ENCODE peak calls at places on chromosomes 11 and 22, in ten cellular contexts. G, D, Z, T, S, A, B, W, V and L are unnamed samples.

GRCh38 chr11:122487669-122488068 is 167.9 kb upstream of the UBASH3B start:
- DNase-seq in W (no peak), B (no peak), G (no peak), V (no peak), Z (no peak), D (no peak), S (no peak), A (no peak), T (no peak), L (no peak)

GRCh38 chr11:31582697-31583096 is 73.1 kb downstream of the ELP4 start:
- DNase-seq in V (no peak), D (no peak), B (no peak), T (no peak), W (no peak), Z (no peak), A (no peak), S (no peak), G (no peak), L (no peak)

GRCh38 chr11:32173435-32173834 is 82.6 kb downstream of the RCN1 start:
- DNase-seq in W (peak), V (peak), B (no peak), Z (no peak), D (peak), T (peak), S (peak), A (peak), G (peak), L (peak)

GRCh38 chr11:37394236-37394870 is 796.3 kb upstream of the RAG2 start:
- DNase-seq in W (peak), V (no peak), T (no peak), B (no peak), S (no peak), Z (no peak), D (peak), G (no peak), A (no peak), L (no peak)

GRCh38 chr11:48064306-48064705 is 83.9 kb downstream of the PTPRJ start:
- DNase-seq in Z (no peak), B (no peak), T (peak), G (peak), S (no peak), V (no peak), W (peak), D (no peak), A (no peak), L (no peak)

GRCh38 chr11:46159694-46160093 is 38.4 kb upstream of the PHF21A start:
- DNase-seq in W (no peak), D (no peak), Z (no peak), S (peak), T (no peak), B (no peak), A (no peak), G (no peak), V (no peak), L (no peak)

GRCh38 chr11:122099345-122100045 is 16.5 kb downstream of the BLID start:
- DNase-seq in D (no peak), Z (no peak), S (no peak), B (no peak), G (no peak), W (peak), V (no peak), T (peak), A (no peak), L (no peak)

GRCh38 chr11:1344056-1344635 is 34.7 kb upstream of the TOLLIP start:
- DNase-seq in G (no peak), W (no peak), D (no peak), B (no peak), Z (no peak), T (no peak), A (no peak), S (no peak), V (no peak), L (no peak)

GRCh38 chr11:106482920-106483761 is 405.7 kb downstream of the AASDHPPT start:
- DNase-seq in Z (no peak), V (no peak), T (peak), D (no peak), A (no peak), W (peak), G (peak), B (no peak), S (peak), L (no peak)

GRCh38 chr22:35839811-35840739 is 122.4 kb downstream of the APOL5 start:
- DNase-seq in Z (no peak), T (peak), D (peak), V (peak), S (peak), B (peak), A (peak), G (peak), W (peak), L (no peak)

GRCh38 chr11:105109855-105110750 is 29.5 kb downstream of the CARD18 start:
- DNase-seq in B (no peak), G (no peak), T (peak), S (no peak), D (no peak), W (peak), A (no peak), Z (no peak), V (no peak), L (no peak)

GRCh38 chr11:19441752-19442553 is 201.2 kb upstream of the E2F8 start:
- DNase-seq in T (peak), V (peak), S (peak), W (peak), Z (no peak), A (no peak), G (peak), B (no peak), D (peak), L (no peak)

GRCh38 chr11:746289-747175 is 732 bp upstream of the TALDO1 start:
- DNase-seq in D (peak), W (no peak), V (no peak), S (no peak), A (no peak), Z (peak), T (peak), B (no peak), G (no peak), L (no peak)

GRCh38 chr22:26339755-26340154 is 89.3 kb upstream of the ASPHD2 start:
- DNase-seq in A (no peak), D (no peak), Z (no peak), V (no peak), T (no peak), W (no peak), B (no peak), S (no peak), G (no peak), L (no peak)

GRCh38 chr22:30922151-30922611 is 46.4 kb downstream of the MORC2 start:
- DNase-seq in V (no peak), W (peak), D (no peak), T (peak), G (no peak), Z (peak), S (no peak), A (peak), B (no peak), L (no peak)

GRCh38 chr11:61195710-61196109 is 7.6 kb upstream of the PGA3 start:
- DNase-seq in A (no peak), G (no peak), D (no peak), W (no peak), B (no peak), V (no peak), Z (no peak), S (no peak), T (no peak), L (no peak)

GRCh38 chr22:33188316-33188715 is 130.1 kb upstream of the SYN3 start:
- DNase-seq in V (no peak), S (no peak), A (no peak), Z (no peak), D (peak), B (no peak), G (no peak), W (no peak), T (no peak), L (no peak)

GRCh38 chr11:19091366-19091765 is 25.6 kb upstream of the ZDHHC13 start:
- DNase-seq in Z (no peak), A (no peak), W (no peak), G (no peak), S (no peak), B (no peak), V (no peak), T (no peak), D (no peak), L (no peak)

GRCh38 chr11:30990625-30991348 is 378.8 kb downstream of the DCDC1 start:
- DNase-seq in T (no peak), Z (no peak), G (no peak), W (no peak), S (no peak), A (no peak), D (no peak), V (peak), B (no peak), L (no peak)

GRCh38 chr11:23932485-23932898 is 564.4 kb upstream of the LUZP2 start:
- DNase-seq in A (no peak), W (peak), Z (no peak), G (no peak), B (no peak), S (no peak), V (no peak), T (peak), D (peak), L (no peak)

DNA sequence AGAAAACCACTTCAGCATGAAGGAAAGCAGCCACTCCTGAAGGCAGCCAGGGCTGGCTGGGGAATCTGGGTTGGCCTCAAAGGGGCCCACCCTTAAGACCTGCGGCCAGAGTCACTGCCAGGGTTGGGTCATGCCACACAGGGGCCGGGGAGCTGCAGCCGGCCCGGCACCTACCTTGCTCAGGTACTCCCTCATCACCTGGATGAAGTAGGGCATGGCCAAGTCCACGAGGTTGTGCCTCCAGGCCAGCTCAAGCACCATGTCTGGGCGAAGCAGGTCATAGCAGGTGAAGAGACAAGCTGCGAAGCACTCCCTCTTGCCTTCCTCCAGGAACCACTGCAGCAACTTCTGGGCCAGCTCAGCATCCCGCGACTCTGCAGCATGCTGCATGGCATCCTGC is 4.7 kb upstream of the SLC25A1 start:
- DNase-seq in V (no peak), A (no peak), T (no peak), S (no peak), G (no peak), W (no peak), D (no peak), B (no peak), Z (no peak), L (no peak)
- H3K27ac ChIP-seq in V (no peak), A (no peak), T (no peak), S (peak), G (no peak), W (no peak), D (no peak), B (no peak), Z (no peak), L (no peak)

GRCh38 chr11:44833221-44833620 is 106.5 kb downstream of the TSPAN18 start:
- DNase-seq in W (no peak), V (no peak), B (no peak), G (no peak), T (no peak), A (no peak), S (no peak), D (no peak), Z (no peak), L (no peak)
- H3K27ac ChIP-seq in W (no peak), V (no peak), B (no peak), G (no peak), T (no peak), A (no peak), S (no peak), D (no peak), Z (no peak), L (no peak)

DNA sequence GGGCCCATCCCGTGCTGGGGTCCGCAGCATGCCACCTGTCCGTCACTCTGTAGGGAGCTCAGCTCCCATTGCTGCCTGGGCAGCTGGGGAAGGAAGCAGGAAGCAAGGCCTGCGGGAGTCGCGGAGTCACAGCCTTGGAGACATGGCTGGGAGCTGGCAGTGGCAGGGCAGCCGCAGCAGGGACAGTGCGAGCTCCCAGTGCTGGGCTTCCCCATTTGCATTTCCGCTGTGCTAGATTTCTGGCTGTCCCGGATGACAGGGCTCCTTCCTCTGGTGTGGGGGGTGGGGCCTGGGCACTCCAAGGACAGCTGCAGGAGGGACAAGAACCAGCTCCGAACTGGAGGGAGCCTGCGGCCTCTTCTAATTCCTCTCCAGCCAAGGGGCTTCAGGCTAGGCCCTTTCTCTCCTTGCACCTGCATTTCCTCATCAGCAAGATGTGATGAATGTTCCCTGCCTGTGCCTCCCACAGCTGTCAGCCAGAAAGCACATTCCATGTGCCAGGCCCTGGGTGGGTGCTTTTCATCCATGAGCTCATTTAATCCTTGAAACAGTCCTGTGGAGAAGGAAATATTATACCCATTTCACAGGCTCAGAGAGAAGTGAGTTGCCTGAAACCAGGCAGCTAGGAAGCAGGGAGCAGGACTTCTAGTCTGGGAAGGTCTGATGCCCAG is 48.0 kb downstream of the MYO7A start:
- DNase-seq in D (peak), V (no peak), W (no peak), T (no peak), A (no peak), G (no peak), Z (no peak), B (no peak), S (no peak), L (peak)
- H3K27ac ChIP-seq in D (peak), V (no peak), W (no peak), T (no peak), A (no peak), G (no peak), Z (no peak), B (no peak), S (no peak), L (peak)

GRCh38 chr11:130112071-130112830 is 42.6 kb downstream of the APLP2 start:
- DNase-seq in V (no peak), B (no peak), Z (no peak), W (no peak), T (no peak), G (no peak), A (no peak), S (no peak), D (no peak), L (no peak)

GRCh38 chr11:130118165-130118564 is 41.4 kb upstream of the ST14 start:
- DNase-seq in T (no peak), A (no peak), V (no peak), S (no peak), B (no peak), G (no peak), W (no peak), D (no peak), Z (no peak), L (no peak)

GRCh38 chr11:130114726-130115125 is 44.9 kb upstream of the ST14 start:
- DNase-seq in S (no peak), V (no peak), G (no peak), A (no peak), D (no peak), W (no peak), Z (no peak), B (no peak), T (no peak), L (no peak)

GRCh38 chr11:130114281-130114680 is 44.6 kb downstream of the APLP2 start:
- DNase-seq in D (no peak), Z (no peak), T (no peak), S (no peak), W (no peak), G (no peak), A (no peak), V (no peak), B (no peak), L (no peak)

GRCh38 chr11:130115218-130115617 is 44.4 kb upstream of the ST14 start:
- DNase-seq in B (no peak), Z (no peak), A (no peak), W (peak), S (no peak), V (no peak), T (peak), D (no peak), G (peak), L (no peak)
- H3K27ac ChIP-seq in B (no peak), Z (no peak), A (no peak), W (no peak), S (no peak), V (no peak), T (no peak), D (no peak), G (no peak), L (no peak)

DNA sequence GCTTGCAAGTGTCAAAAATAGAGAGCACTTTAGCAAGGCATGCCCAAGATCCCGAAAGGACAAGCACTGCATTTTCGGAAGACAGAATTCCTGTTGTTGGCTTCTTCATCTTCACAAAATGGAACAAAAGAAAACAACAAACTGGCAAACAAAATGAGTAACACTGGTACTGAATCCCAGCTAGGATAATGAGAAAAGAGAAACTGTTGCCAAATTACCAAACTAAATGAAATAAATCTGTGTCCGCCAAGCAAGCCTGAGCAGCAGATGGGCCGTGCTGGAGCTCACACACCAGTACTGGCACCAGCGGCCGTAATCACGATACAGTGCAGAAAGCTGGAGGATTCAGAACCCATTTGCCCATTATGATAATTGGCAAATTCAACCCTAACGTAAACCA is 30.6 kb downstream of the TUB start:
- DNase-seq in V (no peak), D (no peak), W (no peak), T (no peak), Z (no peak), S (no peak), B (no peak), G (no peak), A (no peak), L (no peak)
- H3K27ac ChIP-seq in V (no peak), D (no peak), W (no peak), T (peak), Z (no peak), S (no peak), B (no peak), G (no peak), A (no peak), L (no peak)

DNA sequence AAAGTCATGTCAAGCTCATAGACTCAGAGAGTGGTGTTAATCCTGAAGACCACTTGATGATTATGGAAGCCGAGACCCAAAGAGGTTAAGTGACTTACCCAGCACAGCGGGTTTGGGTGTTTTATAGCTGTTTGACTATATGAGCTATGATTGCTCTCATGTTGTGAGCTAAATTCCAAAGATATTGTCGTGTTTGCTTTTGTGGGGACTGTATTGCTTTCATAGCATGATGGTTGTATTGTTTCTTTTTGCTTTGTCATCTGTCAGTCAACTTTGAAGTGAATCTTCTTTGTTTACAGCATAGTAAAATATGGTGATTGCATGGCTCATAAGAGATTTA is 23.7 kb downstream of the NF2 start:
- DNase-seq in S (no peak), W (no peak), D (no peak), B (no peak), A (no peak), G (no peak), V (no peak), T (no peak), Z (no peak), L (no peak)
- H3K27ac ChIP-seq in S (no peak), W (peak), D (no peak), B (no peak), A (no peak), G (peak), V (no peak), T (peak), Z (no peak), L (no peak)

GRCh38 chr11:2827256-2827655 is 58.3 kb downstream of the CDKN1C start:
- DNase-seq in B (no peak), A (no peak), S (no peak), Z (no peak), D (no peak), W (no peak), G (no peak), T (peak), V (no peak), L (no peak)
- H3K27ac ChIP-seq in B (peak), A (peak), S (peak), Z (no peak), D (no peak), W (no peak), G (peak), T (peak), V (no peak), L (no peak)

GRCh38 chr11:75160880-75161279 is 10.0 kb downstream of the SLCO2B1 start:
- DNase-seq in G (no peak), A (no peak), V (no peak), T (no peak), W (no peak), S (no peak), B (no peak), Z (no peak), D (no peak), L (no peak)
- H3K27ac ChIP-seq in G (no peak), A (peak), V (no peak), T (no peak), W (no peak), S (no peak), B (no peak), Z (no peak), D (no peak), L (no peak)

GRCh38 chr11:66061268-66061667 is 8.8 kb upstream of the PACS1 start:
- DNase-seq in B (no peak), Z (no peak), W (no peak), T (no peak), A (no peak), V (no peak), S (no peak), D (no peak), G (no peak), L (no peak)
- H3K27ac ChIP-seq in B (no peak), Z (no peak), W (no peak), T (no peak), A (no peak), V (no peak), S (peak), D (no peak), G (no peak), L (no peak)